ENCODE peak calls at places on chromosomes 2 and 18, in four cellular contexts. T, O, J and L are unnamed samples.

GRCh38 chr18:47912794-47913594 is 17.5 kb downstream of the SMAD2 start:
- DNase-seq in O (no peak), J (no peak), T (no peak), L (no peak)

GRCh38 chr2:3494984-3495666 is 24.2 kb downstream of the ADI1 start:
- DNase-seq in J (peak; percentile 7), O (no peak), T (no peak), L (no peak)

GRCh38 chr2:127208313-127208712 is 11.8 kb downstream of the CYP27C1 start:
- DNase-seq in O (no peak), T (no peak), J (no peak), L (no peak)

GRCh38 chr2:83471708-83472107 is 987.4 kb downstream of the SUCLG1 start:
- DNase-seq in J (no peak), O (no peak), T (no peak), L (no peak)

GRCh38 chr2:64873472-64873924 is 115.7 kb upstream of the SLC1A4 start:
- DNase-seq in T (no peak), O (peak; percentile 82), J (peak; percentile 87), L (no peak)

GRCh38 chr2:133362061-133362476 is 206.2 kb downstream of the NCKAP5 start:
- DNase-seq in O (no peak), J (no peak), T (no peak), L (peak; percentile 25)

GRCh38 chr2:26745609-26746327 is 18.3 kb upstream of the SLC35F6 start:
- DNase-seq in O (peak; percentile 90), T (no peak), J (peak; percentile 85), L (peak; percentile 78)

GRCh38 chr2:168626096-168626495 is 170.0 kb downstream of the CERS6 start:
- DNase-seq in J (no peak), T (no peak), O (no peak), L (no peak)

GRCh38 chr2:29397743-29398142 is 282.5 kb downstream of the CLIP4 start:
- DNase-seq in O (no peak), J (peak; percentile 55), T (no peak), L (no peak)
- TF ChIP-seq JUND in O (no peak), J (no peak), T (no peak), L (no peak)

GRCh38 chr2:57429821-57430220 is 616.8 kb upstream of the VRK2 start:
- DNase-seq in T (no peak), O (no peak), J (no peak), L (no peak)
- TF ChIP-seq JUND in T (no peak), O (no peak), J (no peak), L (no peak)

GRCh38 chr2:234027646-234028045 is 22.9 kb upstream of the SPP2 start:
- DNase-seq in O (no peak), J (no peak), T (no peak), L (no peak)

GRCh38 chr2:234026111-234026510 is 24.4 kb upstream of the SPP2 start:
- DNase-seq in O (no peak), J (no peak), T (no peak), L (no peak)

GRCh38 chr2:234029150-234029733 is 21.3 kb upstream of the SPP2 start:
- DNase-seq in T (no peak), J (no peak), O (no peak), L (no peak)

GRCh38 chr2:234025475-234025874 is 25.0 kb upstream of the SPP2 start:
- DNase-seq in T (peak; percentile 20), J (no peak), O (no peak), L (no peak)

DNA sequence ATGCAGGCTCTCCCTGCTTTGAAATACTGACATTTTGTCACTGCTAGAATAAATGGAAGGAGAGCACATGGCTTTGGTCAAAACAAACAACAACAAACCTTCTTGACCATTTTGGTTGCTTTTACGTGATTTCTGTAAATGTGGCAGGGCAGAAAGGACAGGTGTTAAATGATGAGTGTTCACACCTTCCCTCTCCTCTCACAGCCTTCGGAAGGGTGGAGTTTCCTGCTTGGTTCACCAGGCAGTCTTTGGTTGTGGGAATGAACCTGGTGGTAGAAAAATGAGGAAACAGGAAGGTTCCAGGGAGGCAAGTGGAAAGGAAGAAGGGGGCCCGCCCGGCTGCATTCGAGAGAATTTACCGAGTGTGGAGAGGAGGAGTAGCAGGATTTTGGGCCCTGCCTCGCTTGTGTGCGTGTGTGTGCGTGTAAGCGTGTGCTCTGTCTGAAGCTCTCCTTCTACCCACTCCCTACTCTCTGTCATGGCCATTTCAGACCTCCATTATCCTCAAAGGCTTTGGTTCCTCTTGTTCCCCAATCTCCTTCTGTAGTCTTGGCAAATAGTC is 23.7 kb upstream of the SPP2 start:
- DNase-seq in J (no peak), T (no peak), O (no peak), L (no peak)
- TF ChIP-seq JUND in J (no peak), T (no peak), O (no peak), L (no peak)

GRCh38 chr2:24360963-24361330 is 611 bp upstream of the ITSN2 start:
- DNase-seq in O (no peak), J (no peak), T (no peak), L (no peak)

GRCh38 chr2:24359129-24359528 is 1.2 kb downstream of the ITSN2 start:
- DNase-seq in T (no peak), O (no peak), J (no peak), L (no peak)

GRCh38 chr2:24362253-24362652 is 1.9 kb upstream of the ITSN2 start:
- DNase-seq in J (no peak), T (no peak), O (peak; percentile 45), L (peak; percentile 33)

GRCh38 chr2:24359701-24360049 is 661 bp downstream of the ITSN2 start:
- DNase-seq in O (peak; percentile 38), T (no peak), J (no peak), L (peak; percentile 49)

DNA sequence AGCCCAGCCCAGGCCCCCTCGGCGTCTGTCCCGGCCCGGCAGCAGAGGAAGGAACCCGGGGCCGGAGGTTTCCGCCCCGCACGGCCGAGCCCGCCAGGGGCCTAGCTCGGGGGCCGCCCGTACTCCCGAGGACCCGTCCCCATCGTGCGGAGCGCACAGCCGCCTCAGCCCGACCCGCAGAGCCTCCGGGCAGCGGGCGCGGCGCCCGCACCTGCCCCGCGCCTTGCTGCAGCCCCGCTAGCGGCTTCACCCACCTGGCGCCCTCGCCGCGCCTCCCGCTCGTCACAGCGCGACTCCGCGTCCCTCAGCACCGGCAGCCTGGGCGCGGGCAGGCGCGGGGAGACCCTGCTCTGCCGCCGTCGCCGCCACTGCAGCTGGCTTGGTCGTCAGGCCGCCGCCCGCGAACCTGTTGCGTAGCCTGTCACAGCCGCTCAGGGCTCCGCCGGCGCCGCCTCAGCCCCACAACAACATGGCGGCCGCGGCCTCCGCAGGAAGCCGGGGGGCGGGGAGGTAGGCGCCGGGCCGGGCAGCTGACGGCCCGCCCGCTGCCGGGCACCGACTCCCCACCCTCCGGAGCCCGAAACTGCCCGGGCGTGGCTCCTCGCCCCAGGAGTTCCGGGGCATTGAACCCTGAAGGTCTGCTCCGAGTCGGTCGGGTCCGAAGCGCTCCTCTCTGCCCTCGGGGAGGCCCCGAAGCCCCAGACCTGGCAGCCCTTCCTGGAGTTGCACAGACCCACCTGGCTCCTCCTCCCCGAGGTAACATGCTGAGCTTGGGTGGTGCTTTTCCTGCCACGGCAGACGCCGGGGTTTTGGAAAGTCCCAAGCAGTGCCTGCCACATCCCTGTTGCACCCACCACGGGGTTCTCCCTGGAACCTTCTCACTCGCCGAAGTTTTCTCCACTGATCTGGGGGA is at the start of gene ITSN2:
- DNase-seq in T (peak; percentile 68), J (peak; percentile 96), O (peak; percentile 76), L (peak; percentile 63)
- TF ChIP-seq JUND in T (peak; percentile 2), J (no peak), O (no peak), L (no peak)

GRCh38 chr2:13014783-13015182 is 298.0 kb downstream of the TRIB2 start:
- DNase-seq in O (no peak), T (no peak), J (peak; percentile 62), L (no peak)
- TF ChIP-seq JUND in O (no peak), T (no peak), J (no peak), L (no peak)

GRCh38 chr2:195543063-195543462 is 114.0 kb upstream of the SLC39A10 start:
- DNase-seq in T (no peak), O (no peak), J (no peak), L (no peak)
- TF ChIP-seq JUND in T (no peak), O (no peak), J (no peak), L (no peak)

DNA sequence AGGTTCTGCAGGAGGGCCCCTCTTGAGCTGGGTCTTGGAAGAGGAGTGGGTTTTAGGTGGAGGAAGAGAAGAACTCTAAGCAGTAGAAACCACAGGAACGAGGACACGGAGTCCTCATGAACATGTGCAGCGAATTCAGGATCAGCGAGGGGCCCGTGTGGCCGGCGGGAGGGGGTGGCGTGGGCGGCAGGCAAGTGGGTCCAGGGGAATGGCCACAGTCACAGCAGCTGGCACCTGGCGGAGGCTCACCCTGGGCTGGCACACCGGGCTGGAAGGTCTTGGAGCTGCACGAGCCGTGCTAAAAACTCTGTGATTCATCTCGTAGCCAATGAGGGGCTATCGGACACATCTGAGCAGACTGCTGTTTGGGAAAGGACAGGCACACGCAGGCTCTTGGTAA is 18.0 kb upstream of the CIDEA start:
- DNase-seq in T (no peak), O (no peak), J (no peak), L (no peak)
- TF ChIP-seq JUND in T (no peak), O (no peak), J (no peak), L (no peak)

GRCh38 chr2:8510519-8510918 is 171.3 kb upstream of the ID2 start:
- DNase-seq in O (no peak), J (no peak), T (no peak), L (no peak)

GRCh38 chr2:8513601-8514273 is 168.1 kb upstream of the ID2 start:
- DNase-seq in T (no peak), O (no peak), J (no peak), L (no peak)

GRCh38 chr2:8514274-8514662 is 167.6 kb upstream of the ID2 start:
- DNase-seq in T (no peak), J (no peak), O (no peak), L (no peak)

GRCh38 chr2:8509613-8510012 is 172.2 kb upstream of the ID2 start:
- DNase-seq in O (no peak), J (no peak), T (no peak), L (no peak)

GRCh38 chr2:8511868-8512612 is 169.8 kb upstream of the ID2 start:
- DNase-seq in O (peak; percentile 30), T (no peak), J (no peak), L (no peak)
- TF ChIP-seq JUND in O (no peak), T (no peak), J (no peak), L (no peak)

GRCh38 chr2:217712431-217712830 is 290.4 kb downstream of the TNS1 start:
- DNase-seq in T (no peak), J (no peak), O (no peak), L (no peak)

GRCh38 chr2:217715484-217715883 is 287.3 kb downstream of the TNS1 start:
- DNase-seq in T (no peak), J (no peak), O (no peak), L (no peak)

GRCh38 chr2:217713395-217714267 is 289.2 kb downstream of the TNS1 start:
- DNase-seq in O (peak; percentile 57), T (no peak), J (peak; percentile 79), L (peak; percentile 81)

GRCh38 chr2:217711236-217711635 is 291.6 kb downstream of the TNS1 start:
- DNase-seq in J (no peak), T (no peak), O (no peak), L (no peak)

GRCh38 chr2:217714268-217714643 is 288.5 kb downstream of the TNS1 start:
- DNase-seq in T (no peak), J (no peak), O (no peak), L (no peak)
- TF ChIP-seq JUND in T (no peak), J (no peak), O (no peak), L (no peak)